ENCODE peak calls at places on chromosomes 4 and X, in four cellular contexts. K is skeletal muscle cell, Q is HEK293T, H is mesothelial cell of epicardium. X is an unnamed sample.

GRCh38 chr4:80036949-80037348 is 36.1 kb downstream of the ANTXR2 start:
- DNase-seq in Q (no peak), K (peak), H (no peak), X (no peak)

GRCh38 chr4:33386761-33387160 is 2666.6 kb downstream of the PCDH7 start:
- DNase-seq in H (no peak), K (no peak), Q (no peak), X (no peak)

GRCh38 chrX:129360175-129360574 is 163.1 kb downstream of the SMARCA1 start:
- DNase-seq in H (no peak), K (no peak), Q (peak), X (no peak)

GRCh38 chrX:77276742-77277141 is 170.4 kb upstream of the FGF16 start:
- DNase-seq in K (no peak), H (no peak), Q (no peak), X (no peak)

GRCh38 chr4:12978310-12978709 is 505.8 kb downstream of the RAB28 start:
- DNase-seq in Q (no peak), H (no peak), K (no peak), X (no peak)

GRCh38 chr4:552059-552458 is 24.0 kb downstream of the TMEM271 start:
- DNase-seq in K (no peak), Q (no peak), H (no peak), X (no peak)

GRCh38 chr4:138269175-138269574 is 27.0 kb upstream of the SLC7A11 start:
- DNase-seq in H (no peak), Q (no peak), K (no peak), X (no peak)

GRCh38 chr4:26861434-26862186 is 969 bp downstream of the STIM2 start:
- DNase-seq in Q (peak), H (no peak), K (no peak), X (peak)

GRCh38 chr4:4866833-4867744 is 7.6 kb downstream of the MSX1 start:
- DNase-seq in H (peak), Q (no peak), K (no peak), X (peak)

GRCh38 chr4:6493668-6494304 is 21.4 kb upstream of the PPP2R2C start:
- DNase-seq in Q (no peak), H (no peak), K (no peak), X (peak)

GRCh38 chr4:147303506-147303905 is 177.4 kb upstream of the EDNRA start:
- DNase-seq in H (no peak), K (no peak), Q (no peak), X (no peak)

GRCh38 chr4:3873446-3874415 is 107.5 kb downstream of the ADRA2C start:
- DNase-seq in K (no peak), Q (no peak), H (no peak), X (no peak)

GRCh38 chr4:149951501-149951900 is 126.7 kb upstream of the DCLK2 start:
- DNase-seq in K (no peak), Q (no peak), H (no peak), X (no peak)

GRCh38 chrX:129540725-129541184 is 696 bp downstream of the OCRL start:
- DNase-seq in K (no peak), H (no peak), Q (peak), X (no peak)

GRCh38 chr4:38872620-38873019 is 5.0 kb downstream of the FAM114A1 start:
- DNase-seq in K (no peak), Q (no peak), H (no peak), X (no peak)

GRCh38 chrX:147376601-147377387 is 534.9 kb upstream of the FMR1 start:
- DNase-seq in K (no peak), Q (no peak), H (no peak), X (no peak)

GRCh38 chr4:183140911-183141320 is 41.9 kb downstream of the WWC2 start:
- DNase-seq in H (no peak), Q (no peak), K (no peak), X (no peak)

GRCh38 chrX:20409991-20410390 is 143.3 kb upstream of the RPS6KA3 start:
- DNase-seq in H (no peak), K (no peak), Q (no peak), X (no peak)

GRCh38 chrX:132336172-132336571 is 116.9 kb upstream of the RAP2C start:
- DNase-seq in Q (no peak), K (no peak), H (no peak), X (no peak)

GRCh38 chr4:83989835-83990234 is 453.9 kb downstream of the GPAT3 start:
- DNase-seq in Q (no peak), H (no peak), K (no peak), X (no peak)

GRCh38 chr4:121876976-121877773 is 6.9 kb upstream of the BBS7 start:
- DNase-seq in Q (no peak), H (no peak), K (no peak), X (no peak)

GRCh38 chr4:150305995-150306394 is 227.8 kb downstream of the DCLK2 start:
- DNase-seq in H (no peak), Q (no peak), K (peak), X (no peak)

GRCh38 chr4:130092187-130093015 is 996.4 kb downstream of the C4orf33 start:
- DNase-seq in H (no peak), Q (no peak), K (no peak), X (no peak)

GRCh38 chrX:103063191-103063845 is 653 bp downstream of the BEX1 start:
- DNase-seq in H (no peak), K (no peak), Q (no peak), X (no peak)

GRCh38 chr4:140725556-140725955 is 30.6 kb downstream of the TBC1D9 start:
- DNase-seq in H (no peak), Q (no peak), K (no peak), X (no peak)

GRCh38 chr4:53608649-53609048 is 17.4 kb upstream of the LNX1 start:
- DNase-seq in H (no peak), K (no peak), Q (no peak), X (no peak)

GRCh38 chrX:49915352-49916222 is 6.8 kb upstream of the CLCN5 start:
- DNase-seq in Q (peak), K (no peak), H (no peak), X (no peak)

GRCh38 chrX:41718481-41719245 is 5.3 kb upstream of the GPR82 start:
- DNase-seq in Q (no peak), K (no peak), H (no peak), X (no peak)

GRCh38 chr4:1012031-1012739 is 759 bp downstream of the FGFRL1 start:
- DNase-seq in H (no peak), Q (no peak), K (no peak), X (no peak)

GRCh38 chr4:61462451-61463326 is 262.6 kb downstream of the ADGRL3 start:
- DNase-seq in Q (no peak), K (peak), H (no peak), X (no peak)

GRCh38 chr4:22466582-22466981 is 49.3 kb downstream of the ADGRA3 start:
- DNase-seq in Q (no peak), H (no peak), K (no peak), X (no peak)

GRCh38 chr4:166670341-166670740 is 564.0 kb downstream of the SPOCK3 start:
- DNase-seq in Q (no peak), K (no peak), H (no peak), X (no peak)

GRCh38 chr4:19177616-19178015 is 1074.1 kb upstream of the SLIT2 start:
- DNase-seq in K (no peak), H (no peak), Q (no peak), X (no peak)

GRCh38 chrX:130994671-130995070 is 63.5 kb upstream of the ARHGAP36 start:
- DNase-seq in Q (peak), K (no peak), H (no peak), X (no peak)

GRCh38 chr4:8840006-8840793 is 31.4 kb downstream of the HMX1 start:
- DNase-seq in Q (no peak), K (no peak), H (no peak), X (peak)

X was measured in type B pancreatic cell.